ENCODE peak calls at places on chromosomes 3 and 15, in four cellular contexts. O, E, C and X are unnamed samples. For H3K4me1 and H3K36me3, the result is how much of the 10 kb centered on the place peaks cover.

GRCh38 chr15:52143862-52144261 is 31.3 kb upstream of the BCL2L10 start:
- DNase-seq in O (no peak), E (no peak), C (no peak), X (peak)

GRCh38 chr3:155411500-155412223 is 118.2 kb upstream of the STRIT1 start:
- DNase-seq in O (no peak), E (no peak), C (no peak), X (no peak)

GRCh38 chr3:30847589-30847988 is 46.9 kb downstream of the GADL1 start:
- DNase-seq in O (no peak), E (no peak), C (no peak), X (no peak)

GRCh38 chr3:36906504-36907149 is 38.2 kb downstream of the TRANK1 start:
- DNase-seq in O (no peak), E (no peak), C (no peak), X (no peak)

GRCh38 chr15:58401991-58402649 is 29.7 kb upstream of the LIPC start:
- DNase-seq in O (no peak), E (no peak), C (no peak), X (no peak)

GRCh38 chr3:11689749-11690148 is 46.0 kb upstream of the VGLL4 start:
- DNase-seq in O (no peak), E (no peak), C (no peak), X (no peak)

GRCh38 chr3:185653949-185654757 is 68.1 kb downstream of the SENP2 start:
- DNase-seq in O (no peak), E (no peak), C (no peak), X (peak)

GRCh38 chr3:124174910-124175874 is 183.3 kb upstream of the ROPN1 start:
- DNase-seq in O (no peak), E (no peak), C (no peak), X (no peak)

GRCh38 chr15:44811347-44811746 is 75.0 kb downstream of the TRIM69 start:
- DNase-seq in O (no peak), E (no peak), C (no peak), X (no peak)

GRCh38 chr15:35934383-35935049 is 388.6 kb upstream of the DPH6 start:
- DNase-seq in O (no peak), E (no peak), C (no peak), X (no peak)

GRCh38 chr3:21839181-21839580 is 88.2 kb upstream of the ZNF385D start:
- DNase-seq in O (no peak), E (no peak), C (no peak), X (no peak)

GRCh38 chr3:11567516-11568467 is 75.9 kb downstream of the VGLL4 start:
- DNase-seq in O (peak), E (no peak), C (no peak), X (peak)

GRCh38 chr3:153159771-153160397 is 2.1 kb upstream of the RAP2B start:
- DNase-seq in O (no peak), E (no peak), C (no peak), X (no peak)

GRCh38 chr15:69604050-69604378 is 151.4 kb downstream of the RPLP1 start:
- DNase-seq in O (no peak), E (no peak), C (no peak), X (no peak)

GRCh38 chr15:90716976-90717821 is at the start of gene BLM:
- DNase-seq in O (peak), E (peak), C (peak), X (peak)

GRCh38 chr3:13561967-13562366 is 13.0 kb downstream of the FBLN2 start:
- DNase-seq in O (no peak), E (no peak), C (no peak), X (no peak)

GRCh38 chr3:23240386-23240785 is 37.3 kb downstream of the UBE2E2 start:
- DNase-seq in O (no peak), E (no peak), C (no peak), X (no peak)

GRCh38 chr3:88810455-88810854 is 297.0 kb upstream of the EPHA3 start:
- DNase-seq in O (no peak), E (no peak), C (no peak), X (no peak)

GRCh38 chr3:129352650-129353588 is 74.2 kb downstream of the HMCES start:
- DNase-seq in O (no peak), E (no peak), C (no peak), X (no peak)

GRCh38 chr15:37004373-37004869 is 95.9 kb downstream of the MEIS2 start:
- DNase-seq in O (no peak), E (no peak), C (no peak), X (no peak)

GRCh38 chr3:188683032-188683491 is 488.7 kb upstream of the TPRG1 start:
- DNase-seq in O (peak), E (no peak), C (no peak), X (no peak)

GRCh38 chr3:115779011-115779410 is 155.7 kb downstream of the GAP43 start:
- DNase-seq in O (no peak), E (no peak), C (no peak), X (no peak)
- H3K4me3 ChIP-seq in O (no peak), E (no peak), C (no peak), X (no peak)

DNA sequence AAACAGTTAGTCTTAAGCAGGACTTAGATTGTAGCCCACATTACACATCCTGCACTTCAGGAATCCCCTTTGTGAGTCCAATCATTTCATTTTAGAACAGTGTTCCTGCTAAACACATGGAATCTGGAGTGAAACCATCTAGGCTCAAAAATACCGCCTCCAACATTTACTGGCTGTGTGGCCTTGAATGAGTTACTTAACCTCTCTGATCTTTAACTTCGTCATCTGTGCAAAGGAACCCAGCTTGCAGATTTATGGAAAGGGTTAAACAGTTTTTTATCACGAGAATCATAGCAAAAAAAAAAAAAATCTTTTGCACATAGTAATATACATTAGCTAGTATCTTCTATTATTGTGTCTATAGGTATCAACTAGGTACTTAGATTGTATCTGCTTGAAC is 8.0 kb upstream of the LRTM1 start:
- DNase-seq in O (no peak), E (no peak), C (no peak), X (no peak)
- H3K4me1 ChIP-seq in O (under half), E (under half), C (under half), X (under half)

DNA sequence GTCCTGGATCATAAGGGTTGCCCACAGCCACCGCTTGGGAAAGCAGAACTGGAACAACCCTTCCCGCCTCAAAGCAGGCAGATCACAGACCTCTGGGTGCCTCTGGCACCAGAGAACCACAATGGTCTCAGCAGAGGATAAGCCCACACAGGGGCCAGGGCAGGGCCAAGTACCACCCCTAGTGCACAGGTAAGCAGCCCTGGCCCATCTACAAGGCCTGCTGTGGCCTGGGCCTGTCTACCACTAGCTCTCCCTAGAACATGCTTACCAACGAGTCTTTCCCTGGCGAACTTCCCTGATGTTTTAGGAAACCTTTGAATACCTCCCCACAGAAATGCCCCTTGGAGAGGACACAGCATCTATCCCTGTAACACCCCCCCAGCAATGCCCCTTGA is 28.3 kb downstream of the TNK2 start:
- DNase-seq in O (no peak), E (no peak), C (no peak), X (no peak)
- H3K36me3 ChIP-seq in O (under half), E (under half), C (under half), X (under half)

GRCh38 chr15:28265334-28266019 is 56.5 kb downstream of the HERC2 start:
- DNase-seq in O (no peak), E (no peak), C (no peak), X (no peak)
- H3K4me3 ChIP-seq in O (no peak), E (no peak), C (no peak), X (no peak)

GRCh38 chr3:126263971-126264370 is 83.6 kb upstream of the ALDH1L1 start:
- DNase-seq in O (no peak), E (no peak), C (no peak), X (no peak)
- H3K4me1 ChIP-seq in O (under half), E (under half), C (under half), X (under half)

DNA sequence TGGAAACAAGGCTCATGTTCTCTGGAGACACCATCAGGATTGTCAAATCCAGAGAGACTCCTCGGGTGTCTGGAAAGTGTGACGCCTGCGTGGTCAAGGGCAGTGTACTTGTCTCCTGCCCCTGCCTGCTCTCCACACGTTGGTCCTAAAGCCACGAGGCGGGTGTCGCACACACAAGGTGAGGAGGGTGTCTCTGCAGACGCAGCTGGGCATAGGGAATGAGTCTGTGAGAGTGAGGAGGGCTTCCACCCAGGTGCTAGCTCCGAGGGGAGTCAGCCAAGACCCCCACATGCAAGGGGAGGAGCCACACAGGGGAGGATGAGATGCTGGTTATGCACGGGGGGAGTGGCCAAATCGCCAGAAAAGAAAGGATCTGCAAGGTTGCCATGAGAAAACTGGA is 27.9 kb upstream of the OCA2 start:
- DNase-seq in O (no peak), E (no peak), C (no peak), X (no peak)
- H3K36me3 ChIP-seq in O (under half), E (under half), C (half or more), X (half or more)

DNA sequence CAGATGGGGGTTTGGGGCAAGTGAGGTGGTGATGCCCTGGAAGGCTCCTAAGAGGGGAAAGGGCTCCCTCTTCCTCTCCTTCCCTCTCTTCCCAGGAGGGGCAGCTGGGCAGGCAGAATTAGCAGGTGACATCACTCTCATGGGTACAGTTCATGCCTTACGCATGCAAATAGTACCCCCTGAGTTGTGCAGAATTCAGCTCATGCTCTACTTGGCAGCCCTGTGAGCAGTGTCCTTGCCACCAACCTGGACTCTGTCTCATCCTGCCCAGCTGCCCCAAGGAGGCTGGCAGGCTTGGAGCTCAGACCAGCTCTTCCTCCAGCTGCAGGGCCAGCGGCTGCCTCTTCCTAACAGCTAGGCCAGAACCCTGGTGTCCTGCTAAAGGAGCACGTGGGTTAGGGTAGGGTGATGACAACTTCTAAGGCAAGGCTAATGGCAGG is 3.3 kb downstream of the CHAC1 start:
- DNase-seq in O (no peak), E (no peak), C (no peak), X (no peak)
- H3K4me3 ChIP-seq in O (no peak), E (no peak), C (no peak), X (no peak)

GRCh38 chr3:183912895-183913579 is 28.4 kb upstream of the PARL start:
- DNase-seq in O (no peak), E (no peak), C (no peak), X (no peak)

GRCh38 chr3:183909030-183909600 is 24.4 kb upstream of the PARL start:
- DNase-seq in O (no peak), E (no peak), C (no peak), X (no peak)

GRCh38 chr3:183913580-183913920 is 28.9 kb upstream of the PARL start:
- DNase-seq in O (no peak), E (no peak), C (no peak), X (no peak)

GRCh38 chr3:183911087-183911486 is 26.4 kb upstream of the PARL start:
- DNase-seq in O (no peak), E (no peak), C (no peak), X (no peak)

DNA sequence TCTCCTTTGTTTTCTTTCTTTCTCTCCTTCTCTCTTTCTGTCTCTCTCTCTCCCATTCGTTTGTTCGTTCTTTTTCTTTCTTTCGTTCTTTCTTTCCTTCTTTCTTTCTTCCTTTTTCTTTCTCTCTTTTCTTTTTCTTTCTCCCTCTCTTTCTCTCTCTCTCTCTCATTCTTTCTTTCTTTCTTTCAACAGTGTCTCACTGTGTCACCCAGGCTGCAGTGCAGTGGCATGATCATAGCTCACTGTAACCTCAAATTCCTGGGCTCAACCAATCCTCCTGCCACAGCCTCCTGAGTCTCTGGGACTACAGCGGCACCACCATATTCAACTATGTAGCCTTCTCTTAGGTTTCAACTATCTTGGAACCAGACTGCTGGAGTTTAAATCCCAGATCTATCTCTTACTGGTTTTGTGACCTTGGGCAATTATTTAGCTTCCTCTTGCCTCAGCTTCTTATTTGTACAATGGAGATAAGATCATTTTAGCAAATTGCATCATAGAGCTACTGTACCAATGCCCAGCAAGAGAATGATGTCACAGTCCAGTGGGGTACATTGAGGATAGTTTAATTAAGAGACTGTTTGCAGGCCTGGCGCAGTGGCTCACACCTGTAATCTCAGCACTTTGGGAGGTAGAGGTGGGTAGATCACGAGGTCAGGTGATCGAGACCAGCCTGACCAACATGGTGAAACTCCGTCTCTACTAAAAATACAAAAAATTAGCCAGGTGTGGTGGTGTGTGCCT is 27.3 kb upstream of the PARL start:
- DNase-seq in O (no peak), E (no peak), C (no peak), X (no peak)
- H3K4me1 ChIP-seq in O (under half), E (under half), C (under half), X (under half)

DNA sequence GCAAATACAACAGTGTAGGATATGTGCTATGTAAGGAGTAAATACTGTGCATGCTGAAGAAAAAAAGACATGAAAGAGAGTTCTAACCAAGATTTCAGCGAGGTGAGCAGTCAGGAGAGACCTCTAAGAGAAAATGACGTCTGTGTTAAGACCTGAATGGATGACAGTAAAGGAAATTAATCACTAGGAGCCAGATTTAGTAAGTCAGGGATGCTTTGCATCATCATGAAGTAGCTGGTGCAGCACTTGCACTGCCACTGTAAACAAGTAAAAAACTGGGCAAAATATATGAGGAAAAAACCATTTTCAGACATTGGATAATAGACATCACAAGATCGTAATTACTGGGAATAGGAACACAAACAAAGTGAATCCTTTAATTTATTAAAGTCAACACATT is 32.6 kb downstream of the RTP4 start:
- DNase-seq in O (no peak), E (no peak), C (no peak), X (no peak)
- H3K36me3 ChIP-seq in O (under half), E (under half), C (under half), X (under half)

DNA sequence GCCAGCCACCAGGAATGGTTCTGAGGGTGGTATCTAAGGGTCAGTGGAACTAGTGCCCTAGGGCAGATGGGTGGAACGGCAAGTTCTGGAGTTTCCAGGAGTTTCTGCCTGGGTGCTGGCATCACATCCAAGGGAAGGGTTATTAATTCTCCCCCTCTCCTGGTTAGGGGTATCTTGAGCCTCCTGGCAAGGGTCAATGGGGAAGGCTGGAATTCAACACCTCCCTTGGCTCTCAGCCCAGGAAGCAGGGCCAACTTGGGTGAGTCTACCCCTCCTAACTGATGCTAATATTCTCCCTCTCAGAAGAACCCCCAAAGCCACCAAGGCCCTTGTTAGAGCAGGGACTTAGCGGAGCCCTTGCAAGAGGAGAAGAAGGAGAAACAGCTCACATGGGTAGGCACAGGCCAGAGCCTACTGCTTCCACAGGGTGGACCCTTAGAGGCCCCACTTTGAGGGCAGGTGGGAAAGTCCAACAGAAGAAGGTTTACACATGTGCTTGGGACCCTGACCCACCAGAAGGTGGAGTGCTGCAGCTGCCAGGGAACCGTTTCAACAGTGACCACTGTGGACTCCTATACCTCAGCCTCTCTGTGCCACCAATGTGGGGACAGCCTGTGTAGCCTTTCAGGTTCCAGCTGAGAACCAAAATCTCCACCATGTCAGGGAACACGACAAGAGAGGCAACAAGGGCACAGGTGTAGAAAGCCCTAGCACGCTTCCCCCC is 3.3 kb downstream of the TMEM115 start:
- DNase-seq in O (no peak), E (no peak), C (no peak), X (no peak)
- H3K4me3 ChIP-seq in O (no peak), E (no peak), C (no peak), X (no peak)